ENCODE peak calls at places on chromosomes 2 and 18, in four cellular contexts. One of them, this sample, is unnamed.
A peak's percentile ranks its signal among the peaks of the same experiment; 100 is the strongest.

GRCh38 chr2:134738150-134738865 is 19.5 kb upstream of the TMEM163 start:
- DNase-seq in NCI-H1105: no peak
- DNase-seq in GM04504: no peak
- DNase-seq in H4: no peak
- DNase-seq in this sample: no peak

GRCh38 chr2:65227471-65228248 is at the start of gene ACTR2:
- DNase-seq in H4: peak; percentile 95
- DNase-seq in NCI-H1105: peak; percentile 89
- DNase-seq in GM04504: peak; percentile 93
- DNase-seq in this sample: peak; percentile 98

GRCh38 chr18:13548106-13548819 is 178.1 kb downstream of the FAM210A start:
- DNase-seq in H4: no peak
- DNase-seq in GM04504: no peak
- DNase-seq in NCI-H1105: no peak
- DNase-seq in this sample: peak; percentile 62

GRCh38 chr2:177467646-177468045 is 75.1 kb downstream of the AGPS start:
- DNase-seq in H4: no peak
- DNase-seq in NCI-H1105: no peak
- DNase-seq in GM04504: no peak
- DNase-seq in this sample: no peak

GRCh38 chr2:19835818-19836281 is 65.9 kb downstream of the TTC32 start:
- DNase-seq in GM04504: no peak
- DNase-seq in H4: no peak
- DNase-seq in NCI-H1105: no peak
- DNase-seq in this sample: no peak

GRCh38 chr18:70200286-70200685 is 5.2 kb downstream of the RTTN start:
- DNase-seq in GM04504: no peak
- DNase-seq in H4: no peak
- DNase-seq in NCI-H1105: no peak
- DNase-seq in this sample: no peak

GRCh38 chr2:111705711-111706323 is 178.2 kb downstream of the ANAPC1 start:
- DNase-seq in H4: peak; percentile 96
- DNase-seq in NCI-H1105: peak; percentile 74
- DNase-seq in GM04504: no peak
- DNase-seq in this sample: no peak

GRCh38 chr2:134772493-134773169 is 53.8 kb upstream of the TMEM163 start:
- DNase-seq in NCI-H1105: no peak
- DNase-seq in H4: no peak
- DNase-seq in GM04504: no peak
- DNase-seq in this sample: no peak

GRCh38 chr18:41681138-41681881 is 273.7 kb upstream of the PIK3C3 start:
- DNase-seq in GM04504: no peak
- DNase-seq in H4: peak; percentile 30
- DNase-seq in NCI-H1105: no peak
- DNase-seq in this sample: no peak

GRCh38 chr2:102251042-102251848 is 60.1 kb upstream of the IL1RL1 start:
- DNase-seq in NCI-H1105: no peak
- DNase-seq in GM04504: no peak
- DNase-seq in H4: no peak
- DNase-seq in this sample: no peak

GRCh38 chr18:63040788-63041410 is 278.7 kb downstream of the BCL2 start:
- DNase-seq in NCI-H1105: no peak
- DNase-seq in GM04504: no peak
- DNase-seq in H4: no peak
- DNase-seq in this sample: no peak

GRCh38 chr18:2293109-2293839 is 278.0 kb downstream of the METTL4 start:
- DNase-seq in H4: peak; percentile 7
- DNase-seq in GM04504: no peak
- DNase-seq in NCI-H1105: no peak
- DNase-seq in this sample: no peak

GRCh38 chr2:238095143-238095542 is 5.0 kb upstream of the ESPNL start:
- DNase-seq in NCI-H1105: no peak
- DNase-seq in GM04504: no peak
- DNase-seq in H4: no peak
- DNase-seq in this sample: no peak

GRCh38 chr2:58798787-58799186 is 557.7 kb upstream of the FANCL start:
- DNase-seq in NCI-H1105: no peak
- DNase-seq in GM04504: no peak
- DNase-seq in H4: no peak
- DNase-seq in this sample: no peak

GRCh38 chr18:76262956-76263955 is 231.8 kb downstream of the ZNF516 start:
- DNase-seq in H4: no peak
- DNase-seq in GM04504: no peak
- DNase-seq in NCI-H1105: no peak
- DNase-seq in this sample: no peak

GRCh38 chr2:10266133-10266620 is 36.5 kb upstream of the HPCAL1 start:
- DNase-seq in H4: no peak
- DNase-seq in NCI-H1105: no peak
- DNase-seq in GM04504: no peak
- DNase-seq in this sample: peak; percentile 50

GRCh38 chr2:88707003-88707402 is 15.5 kb downstream of the RPIA start:
- DNase-seq in H4: no peak
- DNase-seq in GM04504: no peak
- DNase-seq in NCI-H1105: no peak
- DNase-seq in this sample: no peak

GRCh38 chr2:142649581-142649980 is 227.9 kb upstream of the KYNU start:
- DNase-seq in H4: no peak
- DNase-seq in NCI-H1105: no peak
- DNase-seq in GM04504: no peak
- DNase-seq in this sample: no peak

GRCh38 chr2:215796160-215796559 is 217.2 kb downstream of the MREG start:
- DNase-seq in NCI-H1105: no peak
- DNase-seq in GM04504: peak; percentile 54
- DNase-seq in H4: peak; percentile 77
- DNase-seq in this sample: no peak

GRCh38 chr2:8575011-8575750 is 106.7 kb upstream of the ID2 start:
- DNase-seq in NCI-H1105: no peak
- DNase-seq in GM04504: no peak
- DNase-seq in H4: no peak
- DNase-seq in this sample: no peak

GRCh38 chr2:175019566-175020327 is 14.6 kb upstream of the CHN1 start:
- DNase-seq in H4: no peak
- DNase-seq in GM04504: no peak
- DNase-seq in NCI-H1105: no peak
- DNase-seq in this sample: no peak

GRCh38 chr2:119224391-119224972 is 848 bp downstream of the STEAP3 start:
- DNase-seq in GM04504: no peak
- DNase-seq in NCI-H1105: no peak
- DNase-seq in H4: no peak
- DNase-seq in this sample: no peak

GRCh38 chr2:71702071-71702970 is 249.0 kb downstream of the DYSF start:
- DNase-seq in GM04504: no peak
- DNase-seq in H4: no peak
- DNase-seq in NCI-H1105: no peak
- DNase-seq in this sample: peak; percentile 55

GRCh38 chr18:32351014-32351413 is 119.7 kb downstream of the GAREM1 start:
- DNase-seq in GM04504: peak; percentile 32
- DNase-seq in H4: no peak
- DNase-seq in NCI-H1105: no peak
- DNase-seq in this sample: no peak

GRCh38 chr18:64972545-64972944 is 778.3 kb upstream of the CDH7 start:
- DNase-seq in NCI-H1105: no peak
- DNase-seq in H4: peak; percentile 15
- DNase-seq in GM04504: no peak
- DNase-seq in this sample: no peak